ENCODE peak calls at places on chromosomes 16 and 17, in seven cellular contexts. One of them, this sample, is unnamed.

GRCh38 chr16:11094838-11095565 is 150.6 kb downstream of the CLEC16A start:
- DNase-seq in progenitor cell of endocrine pancreas: no peak
- DNase-seq in esophagus muscularis mucosa: no peak
- DNase-seq in foreskin fibroblast: no peak
- DNase-seq in A549: no peak
- DNase-seq in psoas muscle: no peak
- DNase-seq in HCT116: no peak
- DNase-seq in this sample: no peak

GRCh38 chr17:82658796-82659452 is 10.7 kb upstream of the WDR45B start:
- DNase-seq in HCT116: no peak
- DNase-seq in A549: no peak
- DNase-seq in foreskin fibroblast: no peak
- DNase-seq in esophagus muscularis mucosa: no peak
- DNase-seq in progenitor cell of endocrine pancreas: no peak
- DNase-seq in psoas muscle: peak
- DNase-seq in this sample: no peak

GRCh38 chr16:67101683-67102082 is 8.1 kb upstream of the PHAF1 start:
- DNase-seq in psoas muscle: no peak
- DNase-seq in HCT116: no peak
- DNase-seq in progenitor cell of endocrine pancreas: no peak
- DNase-seq in A549: no peak
- DNase-seq in foreskin fibroblast: no peak
- DNase-seq in esophagus muscularis mucosa: no peak
- DNase-seq in this sample: no peak

GRCh38 chr17:64326420-64327054 is 63.5 kb upstream of the TEX2 start:
- DNase-seq in progenitor cell of endocrine pancreas: no peak
- DNase-seq in psoas muscle: peak
- DNase-seq in HCT116: no peak
- DNase-seq in foreskin fibroblast: peak
- DNase-seq in A549: no peak
- DNase-seq in esophagus muscularis mucosa: no peak
- DNase-seq in this sample: peak

GRCh38 chr17:6577686-6578263 is 21.4 kb upstream of the PITPNM3 start:
- DNase-seq in progenitor cell of endocrine pancreas: no peak
- DNase-seq in foreskin fibroblast: no peak
- DNase-seq in esophagus muscularis mucosa: peak
- DNase-seq in A549: no peak
- DNase-seq in HCT116: peak
- DNase-seq in psoas muscle: no peak
- DNase-seq in this sample: no peak

GRCh38 chr16:89090669-89091426 is 2.8 kb upstream of the ACSF3 start:
- DNase-seq in progenitor cell of endocrine pancreas: no peak
- DNase-seq in HCT116: no peak
- DNase-seq in esophagus muscularis mucosa: no peak
- DNase-seq in A549: no peak
- DNase-seq in psoas muscle: no peak
- DNase-seq in foreskin fibroblast: no peak
- DNase-seq in this sample: no peak

GRCh38 chr17:79671387-79671752 is 59.4 kb upstream of the ENPP7 start:
- DNase-seq in esophagus muscularis mucosa: no peak
- DNase-seq in progenitor cell of endocrine pancreas: no peak
- DNase-seq in psoas muscle: no peak
- DNase-seq in foreskin fibroblast: no peak
- DNase-seq in A549: no peak
- DNase-seq in HCT116: no peak
- DNase-seq in this sample: no peak

GRCh38 chr16:27729516-27730304 is 179.8 kb downstream of the KATNIP start:
- DNase-seq in foreskin fibroblast: peak
- DNase-seq in psoas muscle: peak
- DNase-seq in progenitor cell of endocrine pancreas: no peak
- DNase-seq in HCT116: no peak
- DNase-seq in esophagus muscularis mucosa: no peak
- DNase-seq in A549: no peak
- DNase-seq in this sample: no peak

GRCh38 chr16:8720080-8720966 is 45.9 kb downstream of the ABAT start:
- DNase-seq in A549: no peak
- DNase-seq in foreskin fibroblast: no peak
- DNase-seq in HCT116: no peak
- DNase-seq in esophagus muscularis mucosa: no peak
- DNase-seq in psoas muscle: no peak
- DNase-seq in progenitor cell of endocrine pancreas: peak
- DNase-seq in this sample: no peak

GRCh38 chr17:30821751-30822723 is 2.5 kb downstream of the CRLF3 start:
- DNase-seq in esophagus muscularis mucosa: no peak
- DNase-seq in HCT116: no peak
- DNase-seq in psoas muscle: no peak
- DNase-seq in foreskin fibroblast: no peak
- DNase-seq in A549: no peak
- DNase-seq in progenitor cell of endocrine pancreas: no peak
- DNase-seq in this sample: no peak

GRCh38 chr17:2406903-2407790 is 6.3 kb upstream of the MNT start:
- DNase-seq in A549: peak
- DNase-seq in esophagus muscularis mucosa: no peak
- DNase-seq in foreskin fibroblast: peak
- DNase-seq in HCT116: peak
- DNase-seq in progenitor cell of endocrine pancreas: no peak
- DNase-seq in psoas muscle: peak
- DNase-seq in this sample: no peak

GRCh38 chr16:51638338-51639135 is 487.5 kb upstream of the SALL1 start:
- DNase-seq in progenitor cell of endocrine pancreas: no peak
- DNase-seq in A549: no peak
- DNase-seq in foreskin fibroblast: peak
- DNase-seq in psoas muscle: no peak
- DNase-seq in esophagus muscularis mucosa: no peak
- DNase-seq in HCT116: no peak
- DNase-seq in this sample: no peak

DNA sequence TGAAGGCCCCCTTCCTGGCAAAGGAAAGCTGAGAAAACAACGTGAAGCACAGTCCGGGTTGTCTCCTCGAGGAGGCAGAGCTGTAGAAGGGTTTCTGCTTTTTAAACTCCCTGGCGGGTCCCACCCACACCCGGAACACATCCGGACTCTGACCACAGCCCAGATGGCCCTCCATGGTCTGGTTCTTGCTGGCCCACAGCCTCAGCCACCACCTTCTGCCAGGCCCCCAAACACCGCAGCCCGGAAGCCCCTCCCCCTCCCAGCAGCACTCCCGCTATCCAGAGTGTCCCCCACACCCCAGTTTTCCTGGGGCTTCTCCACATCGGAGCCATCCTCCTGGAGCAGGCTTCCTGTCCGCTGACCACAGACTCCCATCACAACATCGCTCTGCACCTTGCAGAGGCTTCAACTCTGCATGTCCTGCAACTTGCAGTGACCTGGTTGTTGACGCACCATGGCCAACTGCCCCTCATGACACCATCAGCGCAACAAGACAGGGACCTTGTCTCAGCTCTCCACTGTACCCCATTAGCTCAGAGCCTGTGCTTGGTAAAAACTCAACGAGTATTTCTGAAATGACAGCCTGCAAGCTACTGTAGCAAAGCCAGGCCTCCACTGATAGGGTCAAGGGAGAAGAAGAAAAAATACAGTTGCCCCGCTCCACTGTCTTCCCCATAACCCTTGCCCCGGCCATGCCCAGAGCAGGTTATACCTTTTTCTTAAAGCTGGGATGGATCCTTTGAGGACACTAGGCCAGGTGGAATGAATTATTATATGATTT is 129.8 kb downstream of the C16orf78 start:
- DNase-seq in A549: no peak
- DNase-seq in esophagus muscularis mucosa: no peak
- DNase-seq in progenitor cell of endocrine pancreas: no peak
- DNase-seq in psoas muscle: peak
- DNase-seq in HCT116: no peak
- DNase-seq in foreskin fibroblast: no peak
- DNase-seq in this sample: no peak
- TF ChIP-seq CTCF in A549: no peak
- TF ChIP-seq CTCF in esophagus muscularis mucosa: no peak
- TF ChIP-seq CTCF in progenitor cell of endocrine pancreas: no peak
- TF ChIP-seq CTCF in psoas muscle: no peak
- TF ChIP-seq CTCF in HCT116: no peak
- TF ChIP-seq CTCF in foreskin fibroblast: no peak
- TF ChIP-seq CTCF in this sample: no peak

DNA sequence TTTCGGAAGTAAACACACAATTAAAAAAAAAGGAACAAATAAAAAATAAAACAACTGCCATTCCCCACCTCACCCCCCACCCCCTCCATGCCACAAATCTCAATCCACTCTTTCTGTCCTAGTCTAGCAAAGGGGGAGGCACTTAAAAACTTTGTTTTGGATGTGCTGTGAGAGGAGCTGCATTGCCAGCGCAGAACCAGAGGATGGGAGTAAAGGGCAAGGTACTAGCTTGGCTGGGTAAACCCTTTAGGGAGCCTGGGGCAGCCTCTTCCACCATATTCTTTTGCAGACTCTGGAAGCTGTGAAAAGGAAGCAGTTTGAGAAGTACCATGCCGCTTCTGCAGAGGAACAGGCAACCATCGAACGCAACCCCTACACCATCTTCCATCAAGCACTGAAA is 1.4 kb downstream of the MRPS7 start:
- DNase-seq in HCT116: no peak
- DNase-seq in A549: no peak
- DNase-seq in progenitor cell of endocrine pancreas: no peak
- DNase-seq in psoas muscle: peak
- DNase-seq in foreskin fibroblast: no peak
- DNase-seq in esophagus muscularis mucosa: no peak
- DNase-seq in this sample: no peak
- TF ChIP-seq CTCF in HCT116: peak
- TF ChIP-seq CTCF in A549: no peak
- TF ChIP-seq CTCF in progenitor cell of endocrine pancreas: no peak
- TF ChIP-seq CTCF in psoas muscle: no peak
- TF ChIP-seq CTCF in foreskin fibroblast: no peak
- TF ChIP-seq CTCF in esophagus muscularis mucosa: no peak
- TF ChIP-seq CTCF in this sample: no peak

GRCh38 chr16:87416826-87417471 is 24.8 kb downstream of the MAP1LC3B start:
- DNase-seq in HCT116: no peak
- DNase-seq in esophagus muscularis mucosa: no peak
- DNase-seq in progenitor cell of endocrine pancreas: no peak
- DNase-seq in psoas muscle: no peak
- DNase-seq in A549: peak
- DNase-seq in foreskin fibroblast: peak
- DNase-seq in this sample: no peak
- TF ChIP-seq CTCF in HCT116: peak
- TF ChIP-seq CTCF in esophagus muscularis mucosa: peak
- TF ChIP-seq CTCF in progenitor cell of endocrine pancreas: peak
- TF ChIP-seq CTCF in psoas muscle: peak
- TF ChIP-seq CTCF in A549: peak
- TF ChIP-seq CTCF in foreskin fibroblast: peak
- TF ChIP-seq CTCF in this sample: peak

GRCh38 chr17:20706752-20707372 is 127.3 kb downstream of the CDRT15L2 start:
- DNase-seq in HCT116: no peak
- DNase-seq in A549: no peak
- DNase-seq in progenitor cell of endocrine pancreas: no peak
- DNase-seq in psoas muscle: no peak
- DNase-seq in esophagus muscularis mucosa: no peak
- DNase-seq in foreskin fibroblast: no peak
- DNase-seq in this sample: no peak
- TF ChIP-seq CTCF in HCT116: no peak
- TF ChIP-seq CTCF in A549: no peak
- TF ChIP-seq CTCF in progenitor cell of endocrine pancreas: no peak
- TF ChIP-seq CTCF in psoas muscle: no peak
- TF ChIP-seq CTCF in esophagus muscularis mucosa: no peak
- TF ChIP-seq CTCF in foreskin fibroblast: no peak
- TF ChIP-seq CTCF in this sample: no peak

DNA sequence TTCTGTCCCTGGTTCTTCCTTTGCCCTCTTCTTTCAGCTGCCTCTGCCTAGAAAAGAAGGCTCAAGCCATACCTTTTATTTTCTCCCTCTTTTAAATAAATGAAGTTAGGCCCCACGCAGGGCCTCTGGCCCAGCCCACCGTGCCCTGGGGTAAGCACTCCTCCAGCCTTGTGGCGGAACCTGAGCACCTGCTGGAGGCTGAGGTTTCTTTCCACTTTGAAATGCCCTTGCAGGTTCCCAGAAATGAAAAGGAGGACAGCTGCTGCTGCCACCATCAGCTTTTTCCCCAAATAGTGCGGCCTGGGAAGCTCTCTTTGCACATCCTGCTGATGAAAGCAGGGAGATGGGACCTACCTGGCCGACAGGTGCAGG is 139.4 kb downstream of the CCDC182 start:
- DNase-seq in A549: no peak
- DNase-seq in psoas muscle: no peak
- DNase-seq in progenitor cell of endocrine pancreas: no peak
- DNase-seq in HCT116: no peak
- DNase-seq in foreskin fibroblast: no peak
- DNase-seq in esophagus muscularis mucosa: no peak
- DNase-seq in this sample: no peak
- TF ChIP-seq CTCF in A549: no peak
- TF ChIP-seq CTCF in psoas muscle: no peak
- TF ChIP-seq CTCF in progenitor cell of endocrine pancreas: no peak
- TF ChIP-seq CTCF in HCT116: no peak
- TF ChIP-seq CTCF in foreskin fibroblast: no peak
- TF ChIP-seq CTCF in esophagus muscularis mucosa: no peak
- TF ChIP-seq CTCF in this sample: no peak

DNA sequence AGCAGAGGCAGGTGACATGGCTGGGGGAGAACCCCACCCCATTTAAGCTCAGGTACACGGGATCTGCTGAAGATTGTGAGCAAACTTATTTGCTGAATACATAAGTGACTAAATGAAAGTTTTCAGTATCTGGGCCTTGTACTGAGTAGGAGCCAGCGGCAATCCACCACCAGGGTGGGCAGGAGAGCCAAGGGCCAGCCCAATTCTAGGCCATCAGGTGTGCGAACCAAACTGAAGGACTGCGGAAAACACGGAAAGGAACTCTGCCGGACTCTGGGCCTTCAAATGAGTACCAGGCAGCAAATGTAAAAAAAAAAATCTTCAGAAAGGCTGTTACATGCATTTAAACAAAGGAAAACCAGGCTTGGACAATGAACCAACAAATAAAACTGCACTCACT is 19.7 kb downstream of the ARHGAP17 start:
- DNase-seq in A549: no peak
- DNase-seq in psoas muscle: no peak
- DNase-seq in progenitor cell of endocrine pancreas: no peak
- DNase-seq in HCT116: no peak
- DNase-seq in foreskin fibroblast: no peak
- DNase-seq in esophagus muscularis mucosa: no peak
- DNase-seq in this sample: no peak
- TF ChIP-seq CTCF in A549: no peak
- TF ChIP-seq CTCF in psoas muscle: no peak
- TF ChIP-seq CTCF in progenitor cell of endocrine pancreas: peak
- TF ChIP-seq CTCF in HCT116: peak
- TF ChIP-seq CTCF in foreskin fibroblast: no peak
- TF ChIP-seq CTCF in esophagus muscularis mucosa: no peak
- TF ChIP-seq CTCF in this sample: no peak